ENCODE peak calls at places on chromosomes 1 and 21, in six cellular contexts. One of them, this sample, is unnamed.

GRCh38 chr21:37915941-37916794 is at the start of gene KCNJ6:
- DNase-seq in NCI-H526 treated with DMSO at 0.1 percent for 48 hours: peak; percentile 70
- DNase-seq in fibroblast of mammary gland: peak; percentile 38
- DNase-seq in ovary: no peak
- DNase-seq in DMS 273 treated with DMSO at 0.1 percent for 48 hours: peak; percentile 23
- DNase-seq in activated CD4-positive, CD25-positive, alpha-beta regulatory T cell treated with anti-CD3 and anti-CD28 coated beads, Interleukin-2, amount 50 U/mL, for 72 hours: no peak
- DNase-seq in this sample: peak; percentile 52

GRCh38 chr1:202654079-202654478 is 56.2 kb downstream of the SYT2 start:
- DNase-seq in activated CD4-positive, CD25-positive, alpha-beta regulatory T cell treated with anti-CD3 and anti-CD28 coated beads, Interleukin-2, amount 50 U/mL, for 72 hours: no peak
- DNase-seq in ovary: no peak
- DNase-seq in fibroblast of mammary gland: no peak
- DNase-seq in DMS 273 treated with DMSO at 0.1 percent for 48 hours: no peak
- DNase-seq in NCI-H526 treated with DMSO at 0.1 percent for 48 hours: no peak
- DNase-seq in this sample: no peak

GRCh38 chr1:29410476-29410875 is 174.2 kb downstream of the PTPRU start:
- DNase-seq in DMS 273 treated with DMSO at 0.1 percent for 48 hours: peak; percentile 65
- DNase-seq in activated CD4-positive, CD25-positive, alpha-beta regulatory T cell treated with anti-CD3 and anti-CD28 coated beads, Interleukin-2, amount 50 U/mL, for 72 hours: no peak
- DNase-seq in NCI-H526 treated with DMSO at 0.1 percent for 48 hours: peak; percentile 65
- DNase-seq in ovary: no peak
- DNase-seq in fibroblast of mammary gland: no peak
- DNase-seq in this sample: no peak

GRCh38 chr1:17822741-17823426 is 67.8 kb downstream of the ACTL8 start:
- DNase-seq in fibroblast of mammary gland: no peak
- DNase-seq in ovary: no peak
- DNase-seq in activated CD4-positive, CD25-positive, alpha-beta regulatory T cell treated with anti-CD3 and anti-CD28 coated beads, Interleukin-2, amount 50 U/mL, for 72 hours: no peak
- DNase-seq in DMS 273 treated with DMSO at 0.1 percent for 48 hours: no peak
- DNase-seq in NCI-H526 treated with DMSO at 0.1 percent for 48 hours: no peak
- DNase-seq in this sample: no peak

GRCh38 chr1:19388980-19389379 is 76.9 kb downstream of the SLC66A1 start:
- DNase-seq in fibroblast of mammary gland: no peak
- DNase-seq in ovary: no peak
- DNase-seq in activated CD4-positive, CD25-positive, alpha-beta regulatory T cell treated with anti-CD3 and anti-CD28 coated beads, Interleukin-2, amount 50 U/mL, for 72 hours: no peak
- DNase-seq in NCI-H526 treated with DMSO at 0.1 percent for 48 hours: no peak
- DNase-seq in DMS 273 treated with DMSO at 0.1 percent for 48 hours: no peak
- DNase-seq in this sample: no peak

GRCh38 chr1:221394011-221394544 is 347.8 kb downstream of the DUSP10 start:
- DNase-seq in NCI-H526 treated with DMSO at 0.1 percent for 48 hours: no peak
- DNase-seq in activated CD4-positive, CD25-positive, alpha-beta regulatory T cell treated with anti-CD3 and anti-CD28 coated beads, Interleukin-2, amount 50 U/mL, for 72 hours: no peak
- DNase-seq in fibroblast of mammary gland: peak; percentile 93
- DNase-seq in ovary: no peak
- DNase-seq in DMS 273 treated with DMSO at 0.1 percent for 48 hours: no peak
- DNase-seq in this sample: no peak

GRCh38 chr1:119799599-119800177 is 11.6 kb downstream of the REG4 start:
- DNase-seq in ovary: no peak
- DNase-seq in fibroblast of mammary gland: no peak
- DNase-seq in activated CD4-positive, CD25-positive, alpha-beta regulatory T cell treated with anti-CD3 and anti-CD28 coated beads, Interleukin-2, amount 50 U/mL, for 72 hours: no peak
- DNase-seq in NCI-H526 treated with DMSO at 0.1 percent for 48 hours: no peak
- DNase-seq in DMS 273 treated with DMSO at 0.1 percent for 48 hours: no peak
- DNase-seq in this sample: no peak

GRCh38 chr1:162040657-162041056 is 17.0 kb upstream of the OLFML2B start:
- DNase-seq in DMS 273 treated with DMSO at 0.1 percent for 48 hours: no peak
- DNase-seq in activated CD4-positive, CD25-positive, alpha-beta regulatory T cell treated with anti-CD3 and anti-CD28 coated beads, Interleukin-2, amount 50 U/mL, for 72 hours: no peak
- DNase-seq in NCI-H526 treated with DMSO at 0.1 percent for 48 hours: no peak
- DNase-seq in ovary: no peak
- DNase-seq in fibroblast of mammary gland: peak; percentile 58
- DNase-seq in this sample: no peak

GRCh38 chr1:161763522-161764098 is 2.5 kb upstream of the ATF6 start:
- DNase-seq in fibroblast of mammary gland: peak; percentile 10
- DNase-seq in DMS 273 treated with DMSO at 0.1 percent for 48 hours: no peak
- DNase-seq in NCI-H526 treated with DMSO at 0.1 percent for 48 hours: peak; percentile 30
- DNase-seq in activated CD4-positive, CD25-positive, alpha-beta regulatory T cell treated with anti-CD3 and anti-CD28 coated beads, Interleukin-2, amount 50 U/mL, for 72 hours: no peak
- DNase-seq in ovary: no peak
- DNase-seq in this sample: peak; percentile 25

GRCh38 chr1:233245191-233245765 is 50.2 kb downstream of the PCNX2 start:
- DNase-seq in fibroblast of mammary gland: no peak
- DNase-seq in NCI-H526 treated with DMSO at 0.1 percent for 48 hours: no peak
- DNase-seq in DMS 273 treated with DMSO at 0.1 percent for 48 hours: no peak
- DNase-seq in ovary: no peak
- DNase-seq in activated CD4-positive, CD25-positive, alpha-beta regulatory T cell treated with anti-CD3 and anti-CD28 coated beads, Interleukin-2, amount 50 U/mL, for 72 hours: no peak
- DNase-seq in this sample: no peak

GRCh38 chr1:11473635-11474034 is 5.3 kb upstream of the DISP3 start:
- DNase-seq in NCI-H526 treated with DMSO at 0.1 percent for 48 hours: no peak
- DNase-seq in ovary: no peak
- DNase-seq in fibroblast of mammary gland: peak; percentile 8
- DNase-seq in activated CD4-positive, CD25-positive, alpha-beta regulatory T cell treated with anti-CD3 and anti-CD28 coated beads, Interleukin-2, amount 50 U/mL, for 72 hours: no peak
- DNase-seq in DMS 273 treated with DMSO at 0.1 percent for 48 hours: no peak
- DNase-seq in this sample: no peak

GRCh38 chr1:119702384-119702783 is 9.3 kb upstream of the PHGDH start:
- DNase-seq in DMS 273 treated with DMSO at 0.1 percent for 48 hours: no peak
- DNase-seq in activated CD4-positive, CD25-positive, alpha-beta regulatory T cell treated with anti-CD3 and anti-CD28 coated beads, Interleukin-2, amount 50 U/mL, for 72 hours: no peak
- DNase-seq in NCI-H526 treated with DMSO at 0.1 percent for 48 hours: no peak
- DNase-seq in fibroblast of mammary gland: peak; percentile 95
- DNase-seq in ovary: no peak
- DNase-seq in this sample: no peak

GRCh38 chr1:53625049-53625448 is 113.9 kb downstream of the GLIS1 start:
- DNase-seq in NCI-H526 treated with DMSO at 0.1 percent for 48 hours: no peak
- DNase-seq in DMS 273 treated with DMSO at 0.1 percent for 48 hours: no peak
- DNase-seq in activated CD4-positive, CD25-positive, alpha-beta regulatory T cell treated with anti-CD3 and anti-CD28 coated beads, Interleukin-2, amount 50 U/mL, for 72 hours: no peak
- DNase-seq in ovary: no peak
- DNase-seq in fibroblast of mammary gland: peak; percentile 98
- DNase-seq in this sample: no peak

GRCh38 chr1:217363319-217363718 is 267.6 kb downstream of the GPATCH2 start:
- DNase-seq in ovary: no peak
- DNase-seq in fibroblast of mammary gland: peak; percentile 8
- DNase-seq in DMS 273 treated with DMSO at 0.1 percent for 48 hours: no peak
- DNase-seq in activated CD4-positive, CD25-positive, alpha-beta regulatory T cell treated with anti-CD3 and anti-CD28 coated beads, Interleukin-2, amount 50 U/mL, for 72 hours: no peak
- DNase-seq in NCI-H526 treated with DMSO at 0.1 percent for 48 hours: no peak
- DNase-seq in this sample: no peak

GRCh38 chr1:207962716-207963428 is 51.9 kb upstream of the CD34 start:
- DNase-seq in activated CD4-positive, CD25-positive, alpha-beta regulatory T cell treated with anti-CD3 and anti-CD28 coated beads, Interleukin-2, amount 50 U/mL, for 72 hours: no peak
- DNase-seq in DMS 273 treated with DMSO at 0.1 percent for 48 hours: no peak
- DNase-seq in ovary: peak; percentile 47
- DNase-seq in fibroblast of mammary gland: peak; percentile 41
- DNase-seq in NCI-H526 treated with DMSO at 0.1 percent for 48 hours: no peak
- DNase-seq in this sample: peak; percentile 37

GRCh38 chr1:43973981-43974442 is 748 bp upstream of the ATP6V0B start:
- DNase-seq in DMS 273 treated with DMSO at 0.1 percent for 48 hours: no peak
- DNase-seq in fibroblast of mammary gland: peak; percentile 36
- DNase-seq in ovary: no peak
- DNase-seq in activated CD4-positive, CD25-positive, alpha-beta regulatory T cell treated with anti-CD3 and anti-CD28 coated beads, Interleukin-2, amount 50 U/mL, for 72 hours: no peak
- DNase-seq in NCI-H526 treated with DMSO at 0.1 percent for 48 hours: peak; percentile 77
- DNase-seq in this sample: no peak

GRCh38 chr1:84353665-84354064 is 44.6 kb upstream of the DNASE2B start:
- DNase-seq in activated CD4-positive, CD25-positive, alpha-beta regulatory T cell treated with anti-CD3 and anti-CD28 coated beads, Interleukin-2, amount 50 U/mL, for 72 hours: no peak
- DNase-seq in DMS 273 treated with DMSO at 0.1 percent for 48 hours: no peak
- DNase-seq in ovary: no peak
- DNase-seq in NCI-H526 treated with DMSO at 0.1 percent for 48 hours: no peak
- DNase-seq in fibroblast of mammary gland: peak; percentile 74
- DNase-seq in this sample: peak; percentile 86

GRCh38 chr1:233269656-233270055 is 25.9 kb downstream of the PCNX2 start:
- DNase-seq in NCI-H526 treated with DMSO at 0.1 percent for 48 hours: no peak
- DNase-seq in ovary: no peak
- DNase-seq in DMS 273 treated with DMSO at 0.1 percent for 48 hours: no peak
- DNase-seq in activated CD4-positive, CD25-positive, alpha-beta regulatory T cell treated with anti-CD3 and anti-CD28 coated beads, Interleukin-2, amount 50 U/mL, for 72 hours: no peak
- DNase-seq in fibroblast of mammary gland: peak; percentile 55
- DNase-seq in this sample: no peak

GRCh38 chr1:48033495-48034050 is 36.4 kb upstream of the TRABD2B start:
- DNase-seq in fibroblast of mammary gland: no peak
- DNase-seq in activated CD4-positive, CD25-positive, alpha-beta regulatory T cell treated with anti-CD3 and anti-CD28 coated beads, Interleukin-2, amount 50 U/mL, for 72 hours: no peak
- DNase-seq in ovary: no peak
- DNase-seq in DMS 273 treated with DMSO at 0.1 percent for 48 hours: no peak
- DNase-seq in NCI-H526 treated with DMSO at 0.1 percent for 48 hours: no peak
- DNase-seq in this sample: no peak

GRCh38 chr1:31410871-31411270 is 2.1 kb upstream of the SERINC2 start:
- DNase-seq in activated CD4-positive, CD25-positive, alpha-beta regulatory T cell treated with anti-CD3 and anti-CD28 coated beads, Interleukin-2, amount 50 U/mL, for 72 hours: no peak
- DNase-seq in NCI-H526 treated with DMSO at 0.1 percent for 48 hours: no peak
- DNase-seq in fibroblast of mammary gland: peak; percentile 76
- DNase-seq in DMS 273 treated with DMSO at 0.1 percent for 48 hours: no peak
- DNase-seq in ovary: no peak
- DNase-seq in this sample: no peak

GRCh38 chr1:218804014-218804785 is 369.5 kb upstream of the LYPLAL1 start:
- DNase-seq in DMS 273 treated with DMSO at 0.1 percent for 48 hours: no peak
- DNase-seq in activated CD4-positive, CD25-positive, alpha-beta regulatory T cell treated with anti-CD3 and anti-CD28 coated beads, Interleukin-2, amount 50 U/mL, for 72 hours: no peak
- DNase-seq in fibroblast of mammary gland: peak; percentile 45
- DNase-seq in ovary: no peak
- DNase-seq in NCI-H526 treated with DMSO at 0.1 percent for 48 hours: no peak
- DNase-seq in this sample: no peak

GRCh38 chr1:225318706-225319575 is 108.9 kb downstream of the LBR start:
- DNase-seq in NCI-H526 treated with DMSO at 0.1 percent for 48 hours: peak; percentile 8
- DNase-seq in activated CD4-positive, CD25-positive, alpha-beta regulatory T cell treated with anti-CD3 and anti-CD28 coated beads, Interleukin-2, amount 50 U/mL, for 72 hours: no peak
- DNase-seq in ovary: no peak
- DNase-seq in DMS 273 treated with DMSO at 0.1 percent for 48 hours: peak; percentile 9
- DNase-seq in fibroblast of mammary gland: peak; percentile 53
- DNase-seq in this sample: peak; percentile 25

GRCh38 chr1:150621497-150622113 is 7.8 kb downstream of the ENSA start:
- DNase-seq in NCI-H526 treated with DMSO at 0.1 percent for 48 hours: no peak
- DNase-seq in activated CD4-positive, CD25-positive, alpha-beta regulatory T cell treated with anti-CD3 and anti-CD28 coated beads, Interleukin-2, amount 50 U/mL, for 72 hours: no peak
- DNase-seq in DMS 273 treated with DMSO at 0.1 percent for 48 hours: peak; percentile 95
- DNase-seq in ovary: peak; percentile 32
- DNase-seq in fibroblast of mammary gland: peak; percentile 84
- DNase-seq in this sample: peak; percentile 40

GRCh38 chr1:227225715-227226346 is 92.5 kb downstream of the CDC42BPA start:
- DNase-seq in fibroblast of mammary gland: peak; percentile 88
- DNase-seq in ovary: no peak
- DNase-seq in DMS 273 treated with DMSO at 0.1 percent for 48 hours: no peak
- DNase-seq in activated CD4-positive, CD25-positive, alpha-beta regulatory T cell treated with anti-CD3 and anti-CD28 coated beads, Interleukin-2, amount 50 U/mL, for 72 hours: no peak
- DNase-seq in NCI-H526 treated with DMSO at 0.1 percent for 48 hours: no peak
- DNase-seq in this sample: no peak

GRCh38 chr1:46784666-46785065 is 14.2 kb upstream of the CYP4B1 start:
- DNase-seq in NCI-H526 treated with DMSO at 0.1 percent for 48 hours: no peak
- DNase-seq in DMS 273 treated with DMSO at 0.1 percent for 48 hours: no peak
- DNase-seq in activated CD4-positive, CD25-positive, alpha-beta regulatory T cell treated with anti-CD3 and anti-CD28 coated beads, Interleukin-2, amount 50 U/mL, for 72 hours: no peak
- DNase-seq in fibroblast of mammary gland: no peak
- DNase-seq in ovary: no peak
- DNase-seq in this sample: no peak

GRCh38 chr1:152112885-152113432 is 2.3 kb downstream of the TCHH start:
- DNase-seq in DMS 273 treated with DMSO at 0.1 percent for 48 hours: no peak
- DNase-seq in activated CD4-positive, CD25-positive, alpha-beta regulatory T cell treated with anti-CD3 and anti-CD28 coated beads, Interleukin-2, amount 50 U/mL, for 72 hours: no peak
- DNase-seq in fibroblast of mammary gland: no peak
- DNase-seq in ovary: no peak
- DNase-seq in NCI-H526 treated with DMSO at 0.1 percent for 48 hours: no peak
- DNase-seq in this sample: no peak

GRCh38 chr1:116076831-116077230 is 34.4 kb upstream of the MAB21L3 start:
- DNase-seq in fibroblast of mammary gland: peak; percentile 25
- DNase-seq in activated CD4-positive, CD25-positive, alpha-beta regulatory T cell treated with anti-CD3 and anti-CD28 coated beads, Interleukin-2, amount 50 U/mL, for 72 hours: no peak
- DNase-seq in ovary: no peak
- DNase-seq in NCI-H526 treated with DMSO at 0.1 percent for 48 hours: no peak
- DNase-seq in DMS 273 treated with DMSO at 0.1 percent for 48 hours: no peak
- DNase-seq in this sample: no peak

GRCh38 chr1:19044975-19045831 is 88.7 kb upstream of the IFFO2 start:
- DNase-seq in NCI-H526 treated with DMSO at 0.1 percent for 48 hours: no peak
- DNase-seq in ovary: no peak
- DNase-seq in DMS 273 treated with DMSO at 0.1 percent for 48 hours: no peak
- DNase-seq in activated CD4-positive, CD25-positive, alpha-beta regulatory T cell treated with anti-CD3 and anti-CD28 coated beads, Interleukin-2, amount 50 U/mL, for 72 hours: no peak
- DNase-seq in fibroblast of mammary gland: peak; percentile 51
- DNase-seq in this sample: no peak

GRCh38 chr1:65948609-65949229 is 156.0 kb downstream of the PDE4B start:
- DNase-seq in NCI-H526 treated with DMSO at 0.1 percent for 48 hours: peak; percentile 66
- DNase-seq in fibroblast of mammary gland: peak; percentile 91
- DNase-seq in ovary: no peak
- DNase-seq in DMS 273 treated with DMSO at 0.1 percent for 48 hours: no peak
- DNase-seq in activated CD4-positive, CD25-positive, alpha-beta regulatory T cell treated with anti-CD3 and anti-CD28 coated beads, Interleukin-2, amount 50 U/mL, for 72 hours: no peak
- DNase-seq in this sample: no peak

GRCh38 chr1:204190212-204191211 is 5.8 kb downstream of the KISS1 start:
- DNase-seq in ovary: peak; percentile 51
- DNase-seq in activated CD4-positive, CD25-positive, alpha-beta regulatory T cell treated with anti-CD3 and anti-CD28 coated beads, Interleukin-2, amount 50 U/mL, for 72 hours: no peak
- DNase-seq in fibroblast of mammary gland: peak; percentile 69
- DNase-seq in DMS 273 treated with DMSO at 0.1 percent for 48 hours: no peak
- DNase-seq in NCI-H526 treated with DMSO at 0.1 percent for 48 hours: peak; percentile 18
- DNase-seq in this sample: no peak

GRCh38 chr1:25651824-25652741 is 35.5 kb downstream of the MAN1C1 start:
- DNase-seq in NCI-H526 treated with DMSO at 0.1 percent for 48 hours: no peak
- DNase-seq in DMS 273 treated with DMSO at 0.1 percent for 48 hours: no peak
- DNase-seq in ovary: peak; percentile 8
- DNase-seq in activated CD4-positive, CD25-positive, alpha-beta regulatory T cell treated with anti-CD3 and anti-CD28 coated beads, Interleukin-2, amount 50 U/mL, for 72 hours: no peak
- DNase-seq in fibroblast of mammary gland: no peak
- DNase-seq in this sample: no peak

This sample was measured in SK-N-DZ.